ENCODE peak calls at places on chromosomes 1 and 21, in seven cellular contexts. Y, N, Q, R, E, K and H are unnamed samples.

GRCh38 chr1:71557138-71557537 is 476.3 kb upstream of the ZRANB2 start:
- DNase-seq in R (no peak), N (no peak), E (no peak), Y (no peak), Q (no peak), K (no peak), H (no peak)

GRCh38 chr1:206880310-206880709 is 14.9 kb downstream of the IL20 start:
- DNase-seq in Y (no peak), E (no peak), N (no peak), K (no peak), Q (no peak), R (no peak), H (no peak)

GRCh38 chr1:109490029-109490933 is 3.6 kb upstream of the CYB561D1 start:
- DNase-seq in Q (peak; percentile 67), N (peak; percentile 74), K (peak; percentile 75), R (peak; percentile 71), E (no peak), Y (no peak), H (no peak)

GRCh38 chr1:95223110-95223509 is 10.9 kb upstream of the RWDD3 start:
- DNase-seq in R (no peak), N (no peak), Q (no peak), Y (no peak), E (peak; percentile 13), K (no peak), H (peak; percentile 10)

GRCh38 chr1:20100632-20101355 is 18.5 kb downstream of the PLA2G2D start:
- DNase-seq in Q (peak; percentile 49), K (peak; percentile 38), R (peak; percentile 21), Y (no peak), E (peak; percentile 11), N (peak; percentile 68), H (no peak)

GRCh38 chr1:234530641-234531040 is 51.7 kb upstream of the TARBP1 start:
- DNase-seq in E (no peak), K (no peak), R (no peak), Y (no peak), Q (no peak), N (no peak), H (no peak)

GRCh38 chr1:67724928-67725560 is 40.0 kb downstream of the GADD45A start:
- DNase-seq in Y (no peak), R (no peak), E (no peak), Q (no peak), N (no peak), K (peak; percentile 52), H (peak; percentile 83)

GRCh38 chr1:245045087-245045881 is 109.5 kb upstream of the KIF26B start:
- DNase-seq in N (peak; percentile 37), Q (no peak), Y (no peak), R (no peak), E (no peak), K (peak; percentile 31), H (no peak)

GRCh38 chr1:7108251-7108650 is 323.0 kb downstream of the CAMTA1 start:
- DNase-seq in E (no peak), Q (no peak), R (no peak), Y (no peak), K (no peak), N (no peak), H (no peak)

GRCh38 chr1:16229976-16230740 is 6.8 kb downstream of the CPLANE2 start:
- DNase-seq in Q (no peak), R (no peak), E (no peak), Y (no peak), K (no peak), N (no peak), H (no peak)

GRCh38 chr1:64175639-64176038 is 27.8 kb upstream of the UBE2U start:
- DNase-seq in E (no peak), Q (no peak), Y (no peak), N (no peak), K (no peak), R (no peak), H (no peak)

GRCh38 chr1:246564839-246565750 is 966 bp downstream of the TFB2M start:
- DNase-seq in Y (no peak), K (no peak), E (no peak), Q (no peak), R (no peak), N (no peak), H (no peak)

GRCh38 chr1:27144349-27144748 is 10.6 kb downstream of the SLC9A1 start:
- DNase-seq in N (no peak), Y (no peak), Q (no peak), E (no peak), K (peak; percentile 79), R (no peak), H (no peak)

GRCh38 chr1:235050911-235051360 is 77.7 kb downstream of the TOMM20 start:
- DNase-seq in E (no peak), K (no peak), N (no peak), Q (peak; percentile 65), Y (no peak), R (no peak), H (no peak)

GRCh38 chr21:31848339-31848985 is 24.4 kb upstream of the HUNK start:
- DNase-seq in K (no peak), Y (no peak), E (no peak), Q (no peak), N (no peak), R (no peak), H (no peak)

GRCh38 chr1:44862829-44863406 is 19.9 kb upstream of the PTCH2 start:
- DNase-seq in N (no peak), K (no peak), Y (no peak), Q (no peak), R (no peak), E (no peak), H (no peak)

GRCh38 chr1:183218981-183219621 is 33.0 kb downstream of the LAMC2 start:
- DNase-seq in R (peak; percentile 46), Q (no peak), E (no peak), N (peak; percentile 77), K (peak; percentile 39), Y (no peak), H (no peak)

GRCh38 chr1:242147096-242147976 is 148.4 kb upstream of the MAP1LC3C start:
- DNase-seq in N (no peak), Q (no peak), R (no peak), Y (no peak), E (no peak), K (no peak), H (peak; percentile 31)

GRCh38 chr1:29831500-29832117 is 595.3 kb downstream of the PTPRU start:
- DNase-seq in R (no peak), N (no peak), K (no peak), E (no peak), Q (no peak), Y (no peak), H (no peak)

GRCh38 chr21:44082648-44083436 is 24.4 kb upstream of the PWP2 start:
- DNase-seq in R (no peak), K (peak; percentile 73), Q (no peak), Y (no peak), E (no peak), N (no peak), H (no peak)

GRCh38 chr1:54347261-54347954 is 58.8 kb downstream of the SSBP3 start:
- DNase-seq in Y (no peak), E (no peak), K (no peak), N (no peak), Q (no peak), R (no peak), H (no peak)
- TF ChIP-seq CTCF in Y (no peak), E (no peak), K (no peak), N (no peak), Q (no peak), R (no peak), H (no peak)

GRCh38 chr1:9689971-9690381 is 38.4 kb downstream of the PIK3CD start:
- DNase-seq in K (peak; percentile 30), Y (no peak), E (no peak), Q (peak; percentile 58), R (peak; percentile 29), N (peak; percentile 63), H (no peak)

GRCh38 chr1:9691108-9691445 is 39.5 kb downstream of the PIK3CD start:
- DNase-seq in Y (no peak), K (no peak), E (no peak), R (no peak), Q (no peak), N (no peak), H (peak; percentile 66)

GRCh38 chr1:9691726-9692125 is 40.2 kb downstream of the PIK3CD start:
- DNase-seq in R (no peak), K (no peak), E (no peak), N (no peak), Q (no peak), Y (no peak), H (no peak)

GRCh38 chr1:9689011-9689706 is 37.6 kb downstream of the PIK3CD start:
- DNase-seq in Y (peak; percentile 86), R (peak; percentile 80), Q (peak; percentile 97), E (no peak), K (peak; percentile 90), N (peak; percentile 91), H (no peak)

DNA sequence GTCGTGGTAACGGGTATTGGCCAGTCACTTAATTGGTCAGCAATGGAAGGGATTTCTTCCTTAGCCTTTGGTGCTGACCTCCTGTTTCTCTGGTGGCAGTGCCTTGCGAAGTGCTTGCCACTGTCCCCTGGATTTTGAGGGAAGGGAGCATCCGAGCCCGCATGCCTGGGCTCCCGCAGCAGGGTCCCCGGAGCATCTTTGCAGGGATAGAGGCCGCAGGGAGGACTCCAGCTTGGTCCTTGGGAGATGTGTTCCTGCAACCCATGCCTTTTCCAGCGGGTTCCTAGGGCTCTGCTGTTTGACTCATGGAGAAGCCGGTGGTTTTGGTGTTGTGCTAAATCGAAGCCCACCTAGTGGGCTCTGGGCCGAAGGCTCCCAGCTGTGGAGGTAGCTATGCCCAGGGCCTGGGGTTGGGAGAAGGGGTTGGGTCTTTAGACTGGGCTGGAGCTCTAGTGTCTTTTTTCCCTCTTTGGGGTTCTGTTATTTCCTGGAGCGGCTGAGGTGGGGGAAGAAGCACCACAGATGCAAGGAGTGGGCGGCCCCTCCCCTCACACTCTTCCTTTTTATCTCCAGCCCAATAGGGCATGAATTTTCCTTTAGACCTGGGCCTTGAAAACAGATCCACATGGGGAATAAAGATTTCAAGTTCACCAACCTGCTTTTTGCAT is 39.0 kb downstream of the PIK3CD start:
- DNase-seq in E (no peak), N (no peak), Y (no peak), R (no peak), Q (no peak), K (no peak), H (no peak)
- H3K4me3 ChIP-seq in E (peak overlapping the region; percentile 75), N (peak overlapping the region; percentile 51), Y (peak overlapping the region; percentile 58), R (no peak overlapping the region), Q (peak overlapping the region; percentile 48), K (peak overlapping the region; percentile 78), H (peak overlapping the region; percentile 59)

DNA sequence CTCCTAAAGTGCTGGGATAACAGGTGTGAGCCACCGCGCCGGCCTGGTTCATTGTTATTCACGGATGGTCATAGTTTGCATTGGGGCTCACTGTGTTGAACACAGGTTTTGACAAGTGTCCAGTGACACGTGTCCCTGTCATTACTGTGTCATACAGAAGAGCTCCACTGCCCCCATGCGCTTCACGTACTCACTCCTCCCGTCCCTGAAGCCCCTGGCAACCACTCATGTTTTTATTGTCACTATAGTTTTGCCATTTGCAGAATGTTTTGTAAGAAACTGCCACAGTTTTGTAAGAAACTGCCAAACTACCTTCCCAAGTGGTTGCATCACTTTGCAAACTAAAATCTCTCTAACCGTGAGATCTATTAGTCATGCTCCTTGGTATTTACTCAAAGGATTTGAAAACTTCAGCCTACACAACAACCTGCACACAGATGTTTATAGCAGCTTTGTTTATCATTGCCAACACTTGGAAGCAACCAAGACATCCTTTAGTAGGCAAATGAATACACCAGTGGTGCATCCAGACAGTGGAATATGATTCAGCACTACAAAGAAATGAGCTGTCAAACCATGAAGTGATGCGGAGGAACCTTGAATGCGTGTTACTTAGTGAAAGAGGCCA is 163.2 kb upstream of the COL6A1 start:
- DNase-seq in Q (no peak), N (no peak), K (no peak), Y (no peak), R (no peak), E (peak; percentile 80), H (no peak)
- TF ChIP-seq CTCF in Q (peak; percentile 52), N (no peak), K (no peak), Y (peak; percentile 36), R (no peak), E (no peak), H (no peak)

GRCh38 chr1:225677350-225678124 is 24.6 kb upstream of the ENAH start:
- DNase-seq in R (no peak), N (no peak), E (no peak), Y (no peak), K (no peak), Q (no peak), H (no peak)
- H3K4me3 ChIP-seq in R (no peak overlapping the region), N (no peak overlapping the region), E (no peak overlapping the region), Y (no peak overlapping the region), K (no peak overlapping the region), Q (no peak overlapping the region), H (no peak overlapping the region)